ENCODE peak calls at places on chromosomes 11 and 22, in nine cellular contexts. M, W, K, D, U, B, Q, C and R are unnamed samples.
A peak's percentile ranks its signal among the peaks of the same experiment; 100 is the strongest.

GRCh38 chr22:40247976-40248375 is 70.3 kb downstream of the TNRC6B start:
- DNase-seq in M (no peak), Q (no peak), B (no peak), W (no peak), U (no peak), D (no peak), C (no peak), K (no peak), R (no peak)

GRCh38 chr11:17613983-17614382 is 66.9 kb downstream of the OTOG start:
- DNase-seq in K (no peak), B (no peak), W (no peak), C (no peak), D (no peak), M (no peak), Q (no peak), U (no peak), R (no peak)

GRCh38 chr11:9982127-9982795 is 311.8 kb downstream of the SBF2 start:
- DNase-seq in C (no peak), W (no peak), Q (no peak), K (peak; percentile 84), U (no peak), B (no peak), M (no peak), D (no peak), R (no peak)

GRCh38 chr22:35467788-35468187 is 67.8 kb downstream of the MCM5 start:
- DNase-seq in B (no peak), K (no peak), Q (no peak), W (peak; percentile 77), M (peak; percentile 93), D (no peak), U (no peak), C (peak; percentile 85), R (no peak)

GRCh38 chr11:73263640-73264039 is 8.5 kb upstream of the P2RY6 start:
- DNase-seq in K (no peak), W (no peak), M (no peak), D (no peak), C (peak; percentile 20), Q (no peak), U (no peak), B (no peak), R (no peak)

GRCh38 chr22:43292633-43293025 is 50.5 kb downstream of the SCUBE1 start:
- DNase-seq in D (no peak), W (no peak), M (no peak), Q (no peak), K (no peak), B (no peak), C (no peak), U (no peak), R (no peak)

GRCh38 chr22:44587004-44587793 is 89.2 kb upstream of the RTL6 start:
- DNase-seq in C (no peak), M (peak; percentile 56), U (no peak), K (peak; percentile 33), D (no peak), W (no peak), B (no peak), Q (peak; percentile 49), R (no peak)

GRCh38 chr11:129259950-129260349 is 67.8 kb upstream of the ARHGAP32 start:
- DNase-seq in C (no peak), U (no peak), D (no peak), M (no peak), K (no peak), W (no peak), Q (no peak), B (no peak), R (no peak)

GRCh38 chr11:82858556-82859091 is 41.6 kb downstream of the PRCP start:
- DNase-seq in B (no peak), Q (no peak), W (no peak), M (no peak), U (peak; percentile 75), C (no peak), K (peak; percentile 26), D (no peak), R (no peak)

GRCh38 chr11:82855616-82856015 is 44.6 kb downstream of the PRCP start:
- DNase-seq in U (no peak), K (no peak), B (no peak), D (no peak), M (no peak), Q (no peak), W (no peak), C (no peak), R (no peak)

GRCh38 chr11:82859746-82860145 is 40.5 kb downstream of the PRCP start:
- DNase-seq in M (no peak), Q (no peak), K (no peak), C (no peak), W (no peak), U (no peak), D (no peak), B (no peak), R (no peak)

GRCh38 chr11:82857145-82857544 is 43.1 kb downstream of the PRCP start:
- DNase-seq in M (no peak), B (no peak), C (no peak), W (no peak), Q (no peak), D (no peak), K (no peak), U (no peak), R (no peak)

DNA sequence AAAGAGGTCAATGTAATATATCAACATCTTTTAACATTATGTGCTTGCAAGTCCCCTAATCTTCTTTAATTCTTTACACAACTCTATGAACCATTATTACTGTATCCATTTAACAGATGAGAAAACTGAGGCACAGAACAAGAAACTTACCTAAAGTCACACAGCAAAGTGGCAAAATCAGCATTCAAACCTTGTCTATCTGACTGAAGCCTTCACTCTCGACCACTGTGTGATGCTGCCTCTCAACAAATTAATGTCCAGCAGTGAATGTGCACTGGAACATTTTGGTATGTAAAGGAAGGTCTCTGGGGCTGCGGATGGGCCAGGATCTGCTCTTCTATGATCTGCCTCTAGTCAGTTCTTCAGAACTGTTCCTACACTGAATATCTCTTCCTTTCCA is 42.1 kb downstream of the PRCP start:
- DNase-seq in M (no peak), K (no peak), W (no peak), C (no peak), U (no peak), B (no peak), Q (no peak), D (no peak), R (no peak)
- TF ChIP-seq CTCF in M (no peak), K (no peak), W (no peak), C (no peak), U (no peak), B (no peak), Q (no peak), D (no peak), R (peak; percentile 7)

DNA sequence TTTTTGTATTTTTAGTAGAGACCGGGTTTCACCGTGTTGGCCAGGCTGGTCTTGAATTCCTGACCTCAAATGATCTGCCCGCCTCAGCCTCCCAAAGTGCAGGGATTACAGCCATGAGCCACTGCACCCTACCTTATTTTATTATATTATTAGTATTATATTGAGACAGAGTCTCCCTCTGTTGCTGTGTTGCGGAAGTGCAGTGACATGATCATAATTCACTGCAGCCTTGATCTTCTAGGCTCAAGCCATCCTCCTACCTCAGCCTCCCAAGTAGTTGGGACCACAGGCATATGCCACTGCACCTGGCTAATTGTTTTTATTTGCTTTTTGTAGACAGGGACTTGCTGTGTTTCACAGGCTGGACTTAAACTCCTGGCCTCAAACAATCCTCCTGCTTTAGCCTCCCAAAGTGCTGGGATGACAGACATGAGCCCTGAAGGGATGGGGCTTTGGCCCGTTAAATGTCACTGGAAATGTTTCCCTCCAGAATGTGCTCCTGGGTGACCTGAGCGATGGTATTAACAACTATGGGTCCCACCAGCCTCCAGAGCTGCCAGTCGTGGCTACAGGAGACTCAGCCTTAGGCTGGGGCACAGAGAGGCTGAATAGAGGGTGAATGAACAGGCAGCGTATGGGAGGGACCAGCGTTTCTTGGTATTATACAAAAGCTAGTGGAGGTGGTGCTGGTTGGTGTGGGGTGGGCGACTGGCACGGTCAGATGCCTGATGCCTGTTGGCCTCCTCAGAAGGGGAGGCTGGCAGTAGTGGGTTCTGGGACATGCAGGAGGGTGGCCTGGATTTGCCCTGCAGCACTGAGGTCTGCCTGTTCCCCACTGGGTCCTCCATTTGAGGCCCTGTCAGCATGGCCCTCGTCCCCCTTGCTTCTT is 7.3 kb downstream of the TANGO2 start:
- DNase-seq in U (peak; percentile 43), M (no peak), Q (no peak), W (no peak), K (peak; percentile 38), C (no peak), B (peak; percentile 52), D (no peak), R (no peak)
- TF ChIP-seq CTCF in U (peak; percentile 50), M (no peak), Q (peak; percentile 17), W (no peak), K (peak; percentile 51), C (no peak), B (peak; percentile 67), D (peak; percentile 43), R (peak; percentile 48)

GRCh38 chr11:118791961-118792578 is 1.1 kb upstream of the DDX6 start:
- DNase-seq in U (peak; percentile 44), B (peak; percentile 65), K (peak; percentile 29), W (no peak), Q (no peak), M (peak; percentile 76), D (no peak), C (peak; percentile 80), R (no peak)

GRCh38 chr11:118791015-118791960 is at the start of gene DDX6:
- DNase-seq in M (peak; percentile 96), K (peak; percentile 92), W (peak; percentile 90), C (peak; percentile 97), B (peak; percentile 89), D (peak; percentile 19), Q (no peak), U (peak; percentile 92), R (peak; percentile 97)

GRCh38 chr11:118792642-118793124 is 1.7 kb upstream of the DDX6 start:
- DNase-seq in W (peak; percentile 64), C (no peak), M (peak; percentile 91), D (peak; percentile 91), U (peak; percentile 96), Q (peak; percentile 89), K (peak; percentile 89), B (peak; percentile 94), R (no peak)

GRCh38 chr11:118790357-118791014 is 478 bp downstream of the DDX6 start:
- DNase-seq in C (peak; percentile 86), K (peak; percentile 43), B (peak; percentile 78), W (peak; percentile 64), Q (no peak), D (peak; percentile 26), M (peak; percentile 86), U (peak; percentile 74), R (peak; percentile 90)

DNA sequence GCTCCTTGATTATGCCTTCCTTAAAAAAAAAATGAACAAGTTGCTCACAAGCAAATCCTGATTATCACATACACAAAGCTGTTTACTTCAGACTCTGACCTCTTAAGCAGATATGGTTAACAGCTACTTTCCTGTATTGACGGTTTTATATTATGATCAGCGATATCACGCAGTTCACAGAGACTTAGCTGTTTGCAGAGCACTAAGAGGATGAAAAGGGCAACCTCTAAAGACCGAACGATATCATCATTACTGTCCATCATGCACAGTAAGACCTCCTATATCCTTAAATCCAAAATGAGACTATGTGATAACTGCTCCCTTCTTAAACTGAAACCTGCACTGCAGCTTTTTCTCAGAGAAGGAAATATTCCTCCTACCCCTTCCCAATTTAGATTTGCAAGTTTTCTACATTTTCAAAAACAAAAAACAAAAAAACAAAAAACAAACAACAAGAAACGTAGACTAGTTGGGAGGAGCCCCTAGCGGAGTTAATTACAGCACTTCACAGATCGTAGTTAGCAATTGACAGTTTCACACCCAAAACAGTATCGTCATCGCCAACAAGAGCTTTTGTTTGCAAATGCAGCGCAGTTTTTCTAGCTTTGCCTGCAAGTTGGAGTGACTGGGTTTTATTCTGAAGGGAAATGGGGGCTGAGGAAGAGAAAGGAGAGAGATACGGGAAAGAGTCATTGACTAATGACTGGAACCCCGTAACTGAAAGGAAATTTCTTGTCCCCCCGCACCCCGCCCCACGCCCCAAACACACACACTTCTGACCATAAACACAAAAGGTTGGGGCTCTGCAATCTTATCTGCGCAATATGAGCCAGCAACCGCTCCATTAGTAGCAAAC is 1.2 kb downstream of the DDX6 start:
- DNase-seq in M (no peak), W (no peak), D (peak; percentile 19), K (peak; percentile 53), B (peak; percentile 68), Q (no peak), U (peak; percentile 39), C (no peak), R (no peak)
- TF ChIP-seq CTCF in M (no peak), W (no peak), D (no peak), K (no peak), B (no peak), Q (no peak), U (no peak), C (no peak), R (no peak)

GRCh38 chr11:26651916-26652315 is 69.9 kb downstream of the SLC5A12 start:
- DNase-seq in Q (no peak), W (no peak), K (peak; percentile 28), B (no peak), M (no peak), D (no peak), C (no peak), U (no peak), R (no peak)

GRCh38 chr11:26655287-26655686 is 66.6 kb downstream of the SLC5A12 start:
- DNase-seq in Q (no peak), M (no peak), C (no peak), K (no peak), W (no peak), B (no peak), D (no peak), U (no peak), R (no peak)

DNA sequence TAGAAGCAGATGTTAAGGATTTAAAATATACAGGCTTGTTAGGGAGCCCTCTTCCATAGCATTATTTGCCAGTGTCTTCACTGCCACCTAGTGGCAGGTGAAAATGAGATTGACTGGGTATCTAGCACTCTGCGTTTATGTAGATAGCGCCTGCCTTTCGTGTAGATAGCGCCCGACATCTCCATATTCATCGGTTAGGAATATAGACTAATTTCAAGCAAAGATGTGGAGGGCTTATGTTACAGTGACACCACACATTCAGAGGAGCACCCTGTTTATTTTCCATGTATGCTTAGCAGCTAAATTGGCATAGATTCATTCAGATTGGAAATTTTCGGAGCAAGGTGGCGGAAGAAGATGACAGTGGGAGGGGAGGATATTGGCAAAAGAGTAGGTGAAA is 72.0 kb downstream of the SLC5A12 start:
- DNase-seq in C (no peak), K (peak; percentile 87), Q (peak; percentile 25), U (peak; percentile 97), W (no peak), D (peak; percentile 54), M (peak; percentile 64), B (peak; percentile 60), R (no peak)
- TF ChIP-seq CTCF in C (peak; percentile 48), K (peak; percentile 87), Q (peak; percentile 77), U (peak; percentile 100), W (peak; percentile 28), D (peak; percentile 75), M (peak; percentile 25), B (peak; percentile 88), R (peak; percentile 83)